ENCODE peak calls at places on chromosomes 6 and 20, in ten cellular contexts. One of them, this sample, is unnamed.

GRCh38 chr6:1771324-1771723 is 161.6 kb downstream of the FOXC1 start:
- DNase-seq in HCT116: no peak
- DNase-seq in spleen: no peak
- DNase-seq in uterus: no peak
- DNase-seq in A549: no peak
- DNase-seq in tibial nerve: no peak
- DNase-seq in upper lobe of left lung: no peak
- DNase-seq in adrenal gland: no peak
- DNase-seq in transverse colon: no peak
- DNase-seq in ovary: no peak
- DNase-seq in this sample: no peak

GRCh38 chr6:81594501-81594900 is 158.0 kb downstream of the TENT5A start:
- DNase-seq in upper lobe of left lung: no peak
- DNase-seq in tibial nerve: no peak
- DNase-seq in HCT116: no peak
- DNase-seq in adrenal gland: no peak
- DNase-seq in ovary: no peak
- DNase-seq in uterus: no peak
- DNase-seq in A549: no peak
- DNase-seq in spleen: no peak
- DNase-seq in transverse colon: no peak
- DNase-seq in this sample: no peak

GRCh38 chr20:19964289-19965263 is 52.6 kb upstream of the NAA20 start:
- DNase-seq in adrenal gland: peak
- DNase-seq in transverse colon: peak
- DNase-seq in A549: peak
- DNase-seq in uterus: peak
- DNase-seq in ovary: peak
- DNase-seq in upper lobe of left lung: no peak
- DNase-seq in HCT116: no peak
- DNase-seq in tibial nerve: peak
- DNase-seq in spleen: no peak
- DNase-seq in this sample: peak

GRCh38 chr6:15086273-15087158 is 159.4 kb upstream of the JARID2 start:
- DNase-seq in uterus: no peak
- DNase-seq in transverse colon: peak
- DNase-seq in ovary: no peak
- DNase-seq in tibial nerve: no peak
- DNase-seq in upper lobe of left lung: no peak
- DNase-seq in A549: no peak
- DNase-seq in adrenal gland: no peak
- DNase-seq in spleen: no peak
- DNase-seq in HCT116: no peak
- DNase-seq in this sample: no peak

GRCh38 chr6:39128106-39128505 is 13.1 kb upstream of the SAYSD1 start:
- DNase-seq in HCT116: no peak
- DNase-seq in transverse colon: no peak
- DNase-seq in ovary: no peak
- DNase-seq in A549: no peak
- DNase-seq in adrenal gland: no peak
- DNase-seq in upper lobe of left lung: no peak
- DNase-seq in uterus: no peak
- DNase-seq in spleen: no peak
- DNase-seq in tibial nerve: peak
- DNase-seq in this sample: no peak

GRCh38 chr6:118893095-118893881 is 664 bp upstream of the ASF1A start:
- DNase-seq in HCT116: no peak
- DNase-seq in transverse colon: peak
- DNase-seq in adrenal gland: peak
- DNase-seq in uterus: peak
- DNase-seq in upper lobe of left lung: no peak
- DNase-seq in ovary: no peak
- DNase-seq in A549: no peak
- DNase-seq in spleen: no peak
- DNase-seq in tibial nerve: peak
- DNase-seq in this sample: no peak

GRCh38 chr20:4109587-4109986 is 94.2 kb upstream of the RNF24 start:
- DNase-seq in transverse colon: no peak
- DNase-seq in tibial nerve: no peak
- DNase-seq in spleen: no peak
- DNase-seq in upper lobe of left lung: no peak
- DNase-seq in A549: no peak
- DNase-seq in uterus: no peak
- DNase-seq in HCT116: no peak
- DNase-seq in ovary: no peak
- DNase-seq in adrenal gland: no peak
- DNase-seq in this sample: no peak

GRCh38 chr20:42161228-42161829 is 543.2 kb upstream of the CHD6 start:
- DNase-seq in HCT116: no peak
- DNase-seq in A549: no peak
- DNase-seq in ovary: no peak
- DNase-seq in adrenal gland: no peak
- DNase-seq in spleen: no peak
- DNase-seq in tibial nerve: no peak
- DNase-seq in uterus: no peak
- DNase-seq in upper lobe of left lung: peak
- DNase-seq in transverse colon: no peak
- DNase-seq in this sample: no peak

GRCh38 chr6:39140556-39141191 is 25.7 kb upstream of the SAYSD1 start:
- DNase-seq in uterus: peak
- DNase-seq in upper lobe of left lung: no peak
- DNase-seq in HCT116: no peak
- DNase-seq in transverse colon: no peak
- DNase-seq in adrenal gland: peak
- DNase-seq in tibial nerve: no peak
- DNase-seq in spleen: no peak
- DNase-seq in ovary: no peak
- DNase-seq in A549: no peak
- DNase-seq in this sample: no peak

GRCh38 chr6:166722779-166723178 is 95.7 kb upstream of the RPS6KA2 start:
- DNase-seq in uterus: no peak
- DNase-seq in A549: no peak
- DNase-seq in ovary: no peak
- DNase-seq in tibial nerve: no peak
- DNase-seq in adrenal gland: no peak
- DNase-seq in spleen: no peak
- DNase-seq in HCT116: no peak
- DNase-seq in transverse colon: no peak
- DNase-seq in upper lobe of left lung: no peak
- DNase-seq in this sample: no peak

GRCh38 chr6:33428219-33428890 is 8.5 kb downstream of the SYNGAP1 start:
- DNase-seq in HCT116: no peak
- DNase-seq in spleen: peak
- DNase-seq in transverse colon: peak
- DNase-seq in adrenal gland: peak
- DNase-seq in ovary: peak
- DNase-seq in tibial nerve: no peak
- DNase-seq in uterus: no peak
- DNase-seq in upper lobe of left lung: no peak
- DNase-seq in A549: peak
- DNase-seq in this sample: no peak

GRCh38 chr6:15555101-15556038 is 107.5 kb downstream of the DTNBP1 start:
- DNase-seq in A549: no peak
- DNase-seq in spleen: no peak
- DNase-seq in adrenal gland: no peak
- DNase-seq in HCT116: no peak
- DNase-seq in tibial nerve: no peak
- DNase-seq in ovary: no peak
- DNase-seq in transverse colon: no peak
- DNase-seq in uterus: no peak
- DNase-seq in upper lobe of left lung: no peak
- DNase-seq in this sample: no peak

GRCh38 chr6:18034798-18035202 is 47.4 kb upstream of the KIF13A start:
- DNase-seq in uterus: no peak
- DNase-seq in adrenal gland: no peak
- DNase-seq in spleen: no peak
- DNase-seq in HCT116: peak
- DNase-seq in tibial nerve: no peak
- DNase-seq in A549: no peak
- DNase-seq in upper lobe of left lung: no peak
- DNase-seq in ovary: no peak
- DNase-seq in transverse colon: peak
- DNase-seq in this sample: peak

GRCh38 chr6:156205678-156206077 is 571.5 kb upstream of the ARID1B start:
- DNase-seq in transverse colon: no peak
- DNase-seq in tibial nerve: no peak
- DNase-seq in HCT116: no peak
- DNase-seq in A549: no peak
- DNase-seq in spleen: no peak
- DNase-seq in uterus: no peak
- DNase-seq in adrenal gland: no peak
- DNase-seq in ovary: no peak
- DNase-seq in upper lobe of left lung: no peak
- DNase-seq in this sample: no peak

GRCh38 chr6:113857565-113858066 is 471 bp downstream of the MARCKS start:
- DNase-seq in adrenal gland: peak
- DNase-seq in tibial nerve: peak
- DNase-seq in upper lobe of left lung: peak
- DNase-seq in A549: peak
- DNase-seq in uterus: no peak
- DNase-seq in spleen: peak
- DNase-seq in transverse colon: peak
- DNase-seq in ovary: peak
- DNase-seq in HCT116: no peak
- DNase-seq in this sample: peak

GRCh38 chr6:128209771-128210170 is 308.9 kb upstream of the THEMIS start:
- DNase-seq in ovary: no peak
- DNase-seq in transverse colon: no peak
- DNase-seq in adrenal gland: no peak
- DNase-seq in A549: no peak
- DNase-seq in uterus: no peak
- DNase-seq in upper lobe of left lung: no peak
- DNase-seq in HCT116: no peak
- DNase-seq in spleen: no peak
- DNase-seq in tibial nerve: no peak
- DNase-seq in this sample: no peak

GRCh38 chr6:2221724-2222274 is 23.6 kb downstream of the GMDS start:
- DNase-seq in transverse colon: no peak
- DNase-seq in HCT116: no peak
- DNase-seq in A549: no peak
- DNase-seq in adrenal gland: no peak
- DNase-seq in ovary: no peak
- DNase-seq in uterus: no peak
- DNase-seq in upper lobe of left lung: no peak
- DNase-seq in tibial nerve: no peak
- DNase-seq in spleen: no peak
- DNase-seq in this sample: no peak

GRCh38 chr20:48425776-48426175 is 402.0 kb downstream of the PREX1 start:
- DNase-seq in HCT116: no peak
- DNase-seq in A549: no peak
- DNase-seq in transverse colon: no peak
- DNase-seq in tibial nerve: no peak
- DNase-seq in adrenal gland: no peak
- DNase-seq in upper lobe of left lung: peak
- DNase-seq in spleen: no peak
- DNase-seq in ovary: no peak
- DNase-seq in uterus: no peak
- DNase-seq in this sample: no peak

GRCh38 chr6:1636971-1637871 is 27.5 kb downstream of the FOXC1 start:
- DNase-seq in A549: no peak
- DNase-seq in HCT116: no peak
- DNase-seq in tibial nerve: no peak
- DNase-seq in transverse colon: no peak
- DNase-seq in uterus: no peak
- DNase-seq in spleen: no peak
- DNase-seq in ovary: no peak
- DNase-seq in upper lobe of left lung: peak
- DNase-seq in adrenal gland: no peak
- DNase-seq in this sample: no peak

DNA sequence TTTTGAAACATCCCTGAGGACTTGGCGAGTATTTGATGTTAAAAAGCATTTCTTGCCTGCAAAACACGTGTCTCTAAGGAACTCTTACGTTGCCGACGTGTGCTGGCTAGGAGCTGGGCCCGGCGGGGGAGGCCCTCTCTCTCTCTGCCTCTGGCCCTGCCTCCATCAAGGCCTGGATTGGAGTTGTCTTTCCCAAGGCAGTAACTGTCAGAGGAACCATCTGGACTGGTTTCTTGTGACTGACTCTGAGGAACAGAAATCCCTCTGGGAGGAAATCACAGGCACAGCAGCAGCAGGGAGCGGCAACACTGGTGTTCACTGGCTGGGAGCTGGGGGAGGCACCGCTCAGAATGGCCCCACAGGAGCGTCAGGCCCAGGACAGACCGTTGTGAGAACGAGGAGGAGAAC is 244.2 kb downstream of the NRN1 start:
- DNase-seq in ovary: no peak
- DNase-seq in A549: no peak
- DNase-seq in HCT116: no peak
- DNase-seq in spleen: no peak
- DNase-seq in transverse colon: no peak
- DNase-seq in upper lobe of left lung: no peak
- DNase-seq in uterus: peak
- DNase-seq in adrenal gland: no peak
- DNase-seq in tibial nerve: no peak
- DNase-seq in this sample: no peak
- H3K27ac ChIP-seq in ovary: no peak
- H3K27ac ChIP-seq in A549: no peak
- H3K27ac ChIP-seq in HCT116: no peak
- H3K27ac ChIP-seq in spleen: no peak
- H3K27ac ChIP-seq in transverse colon: no peak
- H3K27ac ChIP-seq in upper lobe of left lung: no peak
- H3K27ac ChIP-seq in uterus: no peak
- H3K27ac ChIP-seq in adrenal gland: no peak
- H3K27ac ChIP-seq in tibial nerve: no peak
- H3K27ac ChIP-seq in this sample: no peak

GRCh38 chr6:151059612-151060095 is 180.1 kb upstream of the AKAP12 start:
- DNase-seq in transverse colon: no peak
- DNase-seq in ovary: no peak
- DNase-seq in spleen: no peak
- DNase-seq in A549: no peak
- DNase-seq in HCT116: peak
- DNase-seq in upper lobe of left lung: no peak
- DNase-seq in uterus: peak
- DNase-seq in tibial nerve: no peak
- DNase-seq in adrenal gland: no peak
- DNase-seq in this sample: no peak
- TF ChIP-seq POLR2A in transverse colon: no peak
- TF ChIP-seq POLR2A in ovary: no peak
- TF ChIP-seq POLR2A in spleen: no peak
- TF ChIP-seq POLR2A in A549: no peak
- TF ChIP-seq POLR2A in HCT116: no peak
- TF ChIP-seq POLR2A in upper lobe of left lung: no peak
- TF ChIP-seq POLR2A in uterus: no peak
- TF ChIP-seq POLR2A in tibial nerve: no peak
- TF ChIP-seq POLR2A in adrenal gland: no peak
- TF ChIP-seq POLR2A in this sample: no peak

GRCh38 chr6:41318648-41319565 is 16.5 kb upstream of the NCR2 start:
- DNase-seq in HCT116: peak
- DNase-seq in adrenal gland: peak
- DNase-seq in upper lobe of left lung: peak
- DNase-seq in transverse colon: peak
- DNase-seq in uterus: peak
- DNase-seq in ovary: peak
- DNase-seq in tibial nerve: peak
- DNase-seq in A549: peak
- DNase-seq in spleen: peak
- DNase-seq in this sample: peak
- TF ChIP-seq CTCF in HCT116: peak
- TF ChIP-seq CTCF in adrenal gland: peak
- TF ChIP-seq CTCF in upper lobe of left lung: peak
- TF ChIP-seq CTCF in transverse colon: peak
- TF ChIP-seq CTCF in uterus: peak
- TF ChIP-seq CTCF in ovary: peak
- TF ChIP-seq CTCF in tibial nerve: peak
- TF ChIP-seq CTCF in A549: peak
- TF ChIP-seq CTCF in spleen: peak
- TF ChIP-seq CTCF in this sample: peak

GRCh38 chr20:53570446-53571276 is 23.0 kb downstream of the ZNF217 start:
- DNase-seq in uterus: no peak
- DNase-seq in spleen: no peak
- DNase-seq in adrenal gland: no peak
- DNase-seq in transverse colon: no peak
- DNase-seq in A549: no peak
- DNase-seq in HCT116: no peak
- DNase-seq in upper lobe of left lung: no peak
- DNase-seq in tibial nerve: no peak
- DNase-seq in ovary: no peak
- DNase-seq in this sample: peak
- H3K27ac ChIP-seq in uterus: no peak
- H3K27ac ChIP-seq in spleen: no peak
- H3K27ac ChIP-seq in adrenal gland: no peak
- H3K27ac ChIP-seq in transverse colon: no peak
- H3K27ac ChIP-seq in A549: no peak
- H3K27ac ChIP-seq in HCT116: no peak
- H3K27ac ChIP-seq in upper lobe of left lung: no peak
- H3K27ac ChIP-seq in tibial nerve: no peak
- H3K27ac ChIP-seq in ovary: no peak
- H3K27ac ChIP-seq in this sample: no peak